ENCODE peak calls at places on chromosomes 6 and 20, in four cellular contexts. A, L, Y and Z are unnamed samples.

GRCh38 chr20:59084041-59084841 is 41.7 kb upstream of the PRELID3B start:
- DNase-seq in L (no peak), Y (no peak), A (no peak), Z (no peak)

GRCh38 chr6:147479857-147480256 is 28.6 kb upstream of the SAMD5 start:
- DNase-seq in A (no peak), L (no peak), Y (no peak), Z (peak)

GRCh38 chr6:84448331-84448730 is 220.9 kb upstream of the CEP162 start:
- DNase-seq in L (no peak), Y (no peak), A (no peak), Z (no peak)

GRCh38 chr20:51800132-51800721 is 2.1 kb downstream of the SALL4 start:
- DNase-seq in L (peak), Y (peak), A (peak), Z (peak)

GRCh38 chr20:45041464-45042337 is 59.2 kb downstream of the KCNS1 start:
- DNase-seq in A (no peak), Y (no peak), L (no peak), Z (no peak)

GRCh38 chr6:137746264-137746663 is 120.8 kb upstream of the TNFAIP3 start:
- DNase-seq in A (no peak), L (no peak), Y (no peak), Z (no peak)

GRCh38 chr6:106519460-106520394 is 109.6 kb downstream of the RTN4IP1 start:
- DNase-seq in L (no peak), Y (peak), A (no peak), Z (peak)

GRCh38 chr6:41457303-41457670 is 88.9 kb upstream of the FOXP4 start:
- DNase-seq in A (no peak), L (no peak), Y (no peak), Z (no peak)

GRCh38 chr20:57374931-57375651 is 16.1 kb upstream of the RBM38 start:
- DNase-seq in L (no peak), Y (no peak), A (no peak), Z (no peak)

GRCh38 chr6:117237561-117237960 is 27.8 kb upstream of the VGLL2 start:
- DNase-seq in L (no peak), Y (no peak), A (no peak), Z (no peak)

GRCh38 chr6:21603516-21603952 is 10.0 kb downstream of the SOX4 start:
- DNase-seq in Y (no peak), L (no peak), A (no peak), Z (no peak)

GRCh38 chr20:47231382-47232042 is 125.0 kb downstream of the ZMYND8 start:
- DNase-seq in Y (no peak), A (no peak), L (no peak), Z (no peak)

GRCh38 chr20:689348-689747 is 13.7 kb upstream of the SCRT2 start:
- DNase-seq in L (no peak), A (no peak), Y (no peak), Z (no peak)

GRCh38 chr6:47478233-47479155 is 905 bp downstream of the CD2AP start:
- DNase-seq in A (peak), Y (no peak), L (no peak), Z (peak)

GRCh38 chr6:26187981-26188635 is 100.9 kb downstream of the HFE start:
- DNase-seq in L (no peak), A (peak), Y (peak), Z (peak)

GRCh38 chr6:167795874-167796667 is 30.6 kb upstream of the AFDN start:
- DNase-seq in Y (no peak), A (no peak), L (no peak), Z (no peak)

GRCh38 chr6:32069878-32070515 is 31.8 kb downstream of the CYP21A2 start:
- DNase-seq in A (no peak), Y (no peak), L (no peak), Z (no peak)

DNA sequence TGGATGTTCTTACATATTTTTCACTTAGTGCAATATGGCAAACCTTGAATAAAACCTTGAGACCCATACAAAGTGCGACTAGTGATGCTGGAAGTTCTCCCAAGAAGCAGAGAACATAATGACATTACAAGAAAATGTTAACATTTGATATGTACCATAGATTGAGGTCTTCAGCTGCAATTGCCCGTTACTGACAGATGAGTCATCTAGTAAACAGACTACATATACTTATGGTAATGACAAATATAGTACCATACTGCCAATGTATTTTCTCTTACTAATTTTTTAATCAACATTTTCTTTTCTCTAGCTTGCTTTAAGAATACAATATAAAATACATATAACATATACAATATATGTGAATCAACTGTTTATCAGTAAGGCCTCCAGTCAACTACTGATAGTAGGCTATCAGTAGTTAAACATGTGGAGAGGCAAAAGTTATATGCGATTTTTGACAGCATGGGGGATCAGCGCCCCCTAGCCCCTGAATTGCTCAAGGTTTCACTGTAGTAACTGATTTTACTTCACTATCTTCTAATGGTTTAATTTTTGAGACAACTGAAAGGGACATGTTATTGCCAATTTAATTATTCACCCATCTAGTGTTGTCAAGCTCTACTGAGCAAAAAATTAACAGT is 166.7 kb upstream of the ADGRB3 start:
- DNase-seq in L (peak), A (no peak), Y (peak), Z (no peak)
- TF ChIP-seq PHF8 in L (no peak), A (no peak), Y (no peak), Z (no peak)

GRCh38 chr6:142385352-142385751 is 83.5 kb downstream of the ADGRG6 start:
- DNase-seq in A (no peak), Y (no peak), L (no peak), Z (no peak)

GRCh38 chr6:142384455-142385332 is 82.9 kb downstream of the ADGRG6 start:
- DNase-seq in Y (no peak), L (no peak), A (no peak), Z (no peak)

GRCh38 chr6:142386657-142387056 is 84.8 kb downstream of the ADGRG6 start:
- DNase-seq in L (no peak), Y (no peak), A (no peak), Z (no peak)

GRCh38 chr6:142387997-142388815 is 86.4 kb downstream of the ADGRG6 start:
- DNase-seq in A (peak), L (no peak), Y (peak), Z (peak)
- TF ChIP-seq PHF8 in A (no peak), L (no peak), Y (no peak), Z (no peak)

DNA sequence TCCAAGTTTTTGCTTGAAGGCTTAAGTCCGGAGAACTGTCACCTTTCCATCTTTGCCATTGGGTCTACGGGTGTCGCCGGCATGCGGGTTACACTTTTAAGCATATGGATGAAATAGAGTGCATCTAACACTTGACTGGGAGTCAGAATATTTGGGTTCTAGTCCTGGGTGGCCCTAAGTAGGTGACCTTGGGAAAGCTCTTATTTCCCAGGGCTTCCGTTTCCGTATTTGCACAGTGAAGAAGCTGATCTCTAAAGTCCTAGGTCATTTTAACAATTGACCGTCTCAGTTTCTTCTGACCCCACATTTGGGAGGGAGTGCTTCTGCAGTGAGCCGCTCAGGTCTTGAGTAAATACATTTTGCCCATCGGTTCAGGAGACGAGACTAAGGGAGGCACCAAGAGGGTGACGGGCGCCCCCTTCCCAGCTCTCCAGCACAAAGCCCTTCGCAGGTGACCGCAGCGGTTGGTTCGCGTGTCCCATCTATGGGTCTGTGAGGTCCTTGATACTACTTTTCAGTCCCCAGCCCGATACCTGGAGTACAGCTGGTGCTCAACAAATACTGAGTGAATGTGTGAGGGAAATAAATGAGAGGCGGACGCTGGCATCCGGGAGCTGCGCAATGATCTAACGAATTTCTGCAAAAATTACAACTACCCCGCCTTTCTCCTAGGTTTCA is 580 bp upstream of the BLTP3A start:
- DNase-seq in L (peak), A (peak), Y (peak), Z (peak)
- TF ChIP-seq PHF8 in L (no peak), A (no peak), Y (no peak), Z (peak)

GRCh38 chr6:34745277-34746103 is 11.8 kb upstream of the SNRPC start:
- DNase-seq in A (peak), L (no peak), Y (peak), Z (no peak)

GRCh38 chr6:34743625-34744293 is 13.5 kb upstream of the SNRPC start:
- DNase-seq in A (no peak), Y (no peak), L (no peak), Z (no peak)

GRCh38 chr6:34746104-34746846 is 11.0 kb upstream of the SNRPC start:
- DNase-seq in A (no peak), Y (no peak), L (no peak), Z (no peak)

DNA sequence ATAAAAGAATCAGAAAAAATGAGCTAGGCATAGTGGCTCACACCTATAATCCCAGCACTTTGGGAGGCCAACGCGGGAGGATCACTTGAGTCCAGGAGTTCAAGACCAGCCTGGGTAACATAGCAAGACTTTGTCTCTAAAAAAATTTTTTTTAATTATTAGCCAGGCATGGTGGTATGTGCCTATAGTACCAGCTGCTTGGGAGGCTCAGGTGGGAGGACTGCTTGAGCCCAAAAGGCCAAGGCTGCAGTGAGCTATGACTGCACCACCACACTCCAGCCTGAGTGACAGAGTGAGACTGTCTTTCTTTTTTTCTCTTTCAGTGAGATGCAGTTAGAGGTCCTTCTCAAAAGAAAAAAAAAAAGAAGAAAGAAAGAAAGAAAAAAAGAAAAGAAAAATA is 8.5 kb upstream of the SNRPC start:
- DNase-seq in Y (no peak), A (no peak), L (no peak), Z (no peak)
- TF ChIP-seq PHF8 in Y (no peak), A (no peak), L (no peak), Z (no peak)

GRCh38 chr20:29873946-29874345 is 1383.5 kb upstream of the DEFB115 start:
- DNase-seq in A (no peak), Y (no peak), L (peak), Z (no peak)

GRCh38 chr20:29876911-29877285 is 1380.6 kb upstream of the DEFB115 start:
- DNase-seq in A (no peak), L (no peak), Y (no peak), Z (no peak)

GRCh38 chr20:29874476-29875202 is 1382.8 kb upstream of the DEFB115 start:
- DNase-seq in A (no peak), Y (no peak), L (no peak), Z (no peak)

GRCh38 chr20:29878777-29879442 is 1378.6 kb upstream of the DEFB115 start:
- DNase-seq in A (no peak), L (no peak), Y (no peak), Z (no peak)

DNA sequence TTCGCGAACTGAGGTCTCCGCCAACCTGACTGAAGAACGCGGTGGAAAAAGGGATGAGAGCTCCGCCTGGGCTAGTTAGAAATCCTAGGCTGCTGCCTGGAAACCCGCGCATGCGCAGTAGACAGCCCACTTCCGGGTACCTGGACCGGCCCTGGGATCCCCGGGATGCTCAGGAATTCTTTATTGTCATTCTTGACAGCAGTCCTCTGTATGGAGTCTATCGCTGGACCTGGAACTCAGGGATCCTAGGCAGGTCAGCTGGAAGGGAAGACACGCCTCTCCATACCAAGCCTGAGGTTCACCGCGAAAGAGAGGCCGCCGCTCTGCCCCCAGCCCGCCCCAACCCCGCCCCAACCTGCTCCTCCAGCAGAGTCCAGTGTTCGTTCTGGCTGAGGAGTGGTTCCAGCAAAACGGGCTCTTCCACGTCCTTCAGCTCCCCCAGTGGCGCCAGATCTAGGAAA is 1379.2 kb upstream of the DEFB115 start:
- DNase-seq in A (peak), L (no peak), Y (peak), Z (peak)
- TF ChIP-seq PHF8 in A (no peak), L (no peak), Y (no peak), Z (no peak)

DNA sequence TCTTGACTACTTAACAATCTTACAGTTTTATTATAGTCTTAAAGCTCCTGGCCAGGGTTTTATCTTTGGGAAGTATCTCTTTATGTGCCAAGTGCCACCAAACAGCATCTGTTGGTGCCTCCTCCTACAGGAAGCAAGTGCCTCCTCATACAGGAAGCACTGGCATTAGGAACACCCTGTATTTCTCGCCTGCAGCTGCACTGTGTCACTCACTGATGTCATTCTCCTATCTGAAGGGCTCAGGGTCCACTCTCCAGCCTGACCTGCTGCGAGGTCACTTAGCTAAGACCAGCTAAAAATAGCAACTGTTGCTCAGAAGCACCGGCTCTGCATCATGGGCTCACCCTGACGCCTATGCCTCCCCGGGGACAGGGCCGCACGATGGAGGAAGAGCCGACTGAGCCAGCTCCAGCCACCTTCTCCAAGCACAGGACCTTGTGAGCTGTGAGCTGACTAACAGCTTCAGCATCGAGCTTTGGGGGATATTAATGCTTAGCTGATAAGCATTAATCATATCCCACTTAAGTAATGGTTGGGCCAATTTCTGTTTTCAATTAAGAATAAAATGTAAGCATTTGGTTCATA is 66.3 kb upstream of the CD93 start:
- DNase-seq in Y (peak), L (no peak), A (peak), Z (peak)
- TF ChIP-seq PHF8 in Y (no peak), L (no peak), A (no peak), Z (no peak)

GRCh38 chr20:14721926-14722325 is 384.5 kb upstream of the FLRT3 start:
- DNase-seq in L (no peak), A (no peak), Y (no peak), Z (no peak)
- TF ChIP-seq PHF8 in L (no peak), A (no peak), Y (no peak), Z (no peak)

DNA sequence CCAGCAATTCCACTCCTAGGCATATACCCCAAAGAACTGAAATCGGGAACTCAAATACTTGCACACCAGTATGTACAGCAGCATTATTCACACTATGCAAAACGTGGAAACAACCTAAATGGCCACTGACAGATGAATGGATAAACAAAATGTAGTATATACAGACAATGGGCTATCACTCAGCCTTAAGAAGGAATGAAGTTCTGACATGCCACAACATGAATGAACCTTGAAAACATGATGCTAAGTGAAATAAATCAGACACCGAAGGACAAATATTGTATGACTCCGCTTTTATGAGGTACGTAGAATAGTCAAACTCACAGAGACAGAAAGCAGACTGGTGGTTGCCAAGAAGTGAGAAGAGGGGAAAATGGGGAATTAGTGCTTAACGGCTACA is 59.1 kb upstream of the CCN6 start:
- DNase-seq in Y (no peak), L (no peak), A (no peak), Z (no peak)
- TF ChIP-seq PHF8 in Y (no peak), L (no peak), A (no peak), Z (no peak)